ENCODE peak calls at places on chromosomes 1 and 21, in six cellular contexts. R is T-helper 9 cell; B is globus pallidus; J is progenitor cell of endocrine pancreas; L is stimulated activated CD8-positive, alpha-beta memory T cell treated with anti-CD3 and anti-CD28 coated beads, Interleukin-15, amount 100 ng/mL, for 4 hours; K is fibroblast of lung. T is an unnamed sample.
A peak's percentile ranks its signal among the peaks of the same experiment; 100 is the strongest.

GRCh38 chr1:16184557-16185303 is 27.7 kb downstream of the ARHGEF19 start:
- DNase-seq in L (no peak), B (no peak), J (no peak), K (no peak), R (no peak), T (no peak)

GRCh38 chr1:232463226-232463625 is 166.7 kb downstream of the SIPA1L2 start:
- DNase-seq in R (no peak), B (no peak), J (no peak), L (no peak), K (peak; percentile 49), T (no peak)

GRCh38 chr1:189429610-189430009 is 1048.1 kb downstream of the BRINP3 start:
- DNase-seq in B (no peak), R (no peak), L (no peak), J (no peak), K (peak; percentile 24), T (no peak)

GRCh38 chr1:190320952-190321351 is 156.7 kb downstream of the BRINP3 start:
- DNase-seq in B (peak; percentile 15), J (no peak), R (no peak), K (peak; percentile 54), L (no peak), T (no peak)

GRCh38 chr21:42669069-42669468 is 15.6 kb downstream of the PDE9A start:
- DNase-seq in L (no peak), R (no peak), J (no peak), K (no peak), B (no peak), T (no peak)

GRCh38 chr1:1364266-1364665 is 5.9 kb upstream of the MXRA8 start:
- DNase-seq in R (no peak), B (no peak), L (no peak), J (no peak), K (no peak), T (no peak)

GRCh38 chr1:230291731-230292620 is 134.2 kb downstream of the PGBD5 start:
- DNase-seq in L (no peak), B (no peak), R (no peak), J (no peak), K (no peak), T (no peak)

GRCh38 chr1:84272401-84272800 is 29.1 kb upstream of the SAMD13 start:
- DNase-seq in R (no peak), L (no peak), B (no peak), K (no peak), J (no peak), T (no peak)

GRCh38 chr1:161190962-161191521 is 7.8 kb downstream of the ADAMTS4 start:
- DNase-seq in K (no peak), J (no peak), B (no peak), R (no peak), L (no peak), T (no peak)

GRCh38 chr1:15106608-15107007 is 46.9 kb upstream of the TMEM51 start:
- DNase-seq in B (no peak), K (no peak), L (no peak), R (no peak), J (no peak), T (no peak)